ENCODE peak calls at places on chromosomes 13 and 19, in eight cellular contexts. One of them, this sample, is unnamed.

GRCh38 chr13:112790735-112791641 is 101.2 kb downstream of the ATP11A start:
- DNase-seq in GM10248: no peak
- DNase-seq in mucosa of descending colon: no peak
- DNase-seq in EH: no peak
- DNase-seq in NCI-H2081: no peak
- DNase-seq in NCI-H1417 treated with DMSO at 0.1 percent for 48 hours: no peak
- DNase-seq in activated T-helper 9 cell treated with anti-CD3 and anti-CD28 coated beads, Interleukin-2, amount 50 U/mL, for 16 hours: no peak
- DNase-seq in cardiac fibroblast: peak
- DNase-seq in this sample: no peak

GRCh38 chr13:57036290-57036689 is 104.4 kb upstream of the PRR20A start:
- DNase-seq in GM10248: no peak
- DNase-seq in NCI-H2081: no peak
- DNase-seq in NCI-H1417 treated with DMSO at 0.1 percent for 48 hours: no peak
- DNase-seq in activated T-helper 9 cell treated with anti-CD3 and anti-CD28 coated beads, Interleukin-2, amount 50 U/mL, for 16 hours: no peak
- DNase-seq in EH: no peak
- DNase-seq in cardiac fibroblast: no peak
- DNase-seq in mucosa of descending colon: no peak
- DNase-seq in this sample: no peak

GRCh38 chr19:48481846-48482639 is 12.9 kb downstream of the CYTH2 start:
- DNase-seq in GM10248: no peak
- DNase-seq in NCI-H2081: peak
- DNase-seq in EH: peak
- DNase-seq in activated T-helper 9 cell treated with anti-CD3 and anti-CD28 coated beads, Interleukin-2, amount 50 U/mL, for 16 hours: no peak
- DNase-seq in NCI-H1417 treated with DMSO at 0.1 percent for 48 hours: no peak
- DNase-seq in cardiac fibroblast: peak
- DNase-seq in mucosa of descending colon: no peak
- DNase-seq in this sample: no peak

GRCh38 chr13:25095862-25096453 is at the start of gene PABPC3:
- DNase-seq in NCI-H1417 treated with DMSO at 0.1 percent for 48 hours: no peak
- DNase-seq in EH: no peak
- DNase-seq in NCI-H2081: no peak
- DNase-seq in GM10248: no peak
- DNase-seq in mucosa of descending colon: no peak
- DNase-seq in activated T-helper 9 cell treated with anti-CD3 and anti-CD28 coated beads, Interleukin-2, amount 50 U/mL, for 16 hours: no peak
- DNase-seq in cardiac fibroblast: no peak
- DNase-seq in this sample: no peak

GRCh38 chr19:49196527-49197240 is 39.1 kb downstream of the TRPM4 start:
- DNase-seq in mucosa of descending colon: peak
- DNase-seq in activated T-helper 9 cell treated with anti-CD3 and anti-CD28 coated beads, Interleukin-2, amount 50 U/mL, for 16 hours: no peak
- DNase-seq in NCI-H2081: peak
- DNase-seq in GM10248: no peak
- DNase-seq in cardiac fibroblast: no peak
- DNase-seq in EH: no peak
- DNase-seq in NCI-H1417 treated with DMSO at 0.1 percent for 48 hours: no peak
- DNase-seq in this sample: no peak

GRCh38 chr19:54391589-54392061 is 23.6 kb upstream of the TTYH1 start:
- DNase-seq in GM10248: no peak
- DNase-seq in cardiac fibroblast: no peak
- DNase-seq in EH: no peak
- DNase-seq in NCI-H1417 treated with DMSO at 0.1 percent for 48 hours: no peak
- DNase-seq in activated T-helper 9 cell treated with anti-CD3 and anti-CD28 coated beads, Interleukin-2, amount 50 U/mL, for 16 hours: no peak
- DNase-seq in mucosa of descending colon: no peak
- DNase-seq in NCI-H2081: no peak
- DNase-seq in this sample: no peak

GRCh38 chr13:112370311-112370710 is 5.8 kb upstream of the SPACA7 start:
- DNase-seq in NCI-H2081: no peak
- DNase-seq in NCI-H1417 treated with DMSO at 0.1 percent for 48 hours: no peak
- DNase-seq in cardiac fibroblast: no peak
- DNase-seq in EH: no peak
- DNase-seq in mucosa of descending colon: no peak
- DNase-seq in activated T-helper 9 cell treated with anti-CD3 and anti-CD28 coated beads, Interleukin-2, amount 50 U/mL, for 16 hours: no peak
- DNase-seq in GM10248: no peak
- DNase-seq in this sample: no peak

GRCh38 chr19:3618144-3618810 is 8.3 kb downstream of the CACTIN start:
- DNase-seq in EH: peak
- DNase-seq in activated T-helper 9 cell treated with anti-CD3 and anti-CD28 coated beads, Interleukin-2, amount 50 U/mL, for 16 hours: peak
- DNase-seq in GM10248: peak
- DNase-seq in NCI-H2081: no peak
- DNase-seq in cardiac fibroblast: peak
- DNase-seq in mucosa of descending colon: peak
- DNase-seq in NCI-H1417 treated with DMSO at 0.1 percent for 48 hours: no peak
- DNase-seq in this sample: peak

GRCh38 chr13:44293908-44294735 is 79.5 kb upstream of the SERP2 start:
- DNase-seq in NCI-H2081: no peak
- DNase-seq in EH: peak
- DNase-seq in cardiac fibroblast: peak
- DNase-seq in activated T-helper 9 cell treated with anti-CD3 and anti-CD28 coated beads, Interleukin-2, amount 50 U/mL, for 16 hours: no peak
- DNase-seq in NCI-H1417 treated with DMSO at 0.1 percent for 48 hours: no peak
- DNase-seq in GM10248: no peak
- DNase-seq in mucosa of descending colon: no peak
- DNase-seq in this sample: no peak

GRCh38 chr19:49692102-49692599 is 1.2 kb downstream of the CPT1C start:
- DNase-seq in GM10248: no peak
- DNase-seq in NCI-H2081: no peak
- DNase-seq in mucosa of descending colon: no peak
- DNase-seq in cardiac fibroblast: no peak
- DNase-seq in activated T-helper 9 cell treated with anti-CD3 and anti-CD28 coated beads, Interleukin-2, amount 50 U/mL, for 16 hours: no peak
- DNase-seq in NCI-H1417 treated with DMSO at 0.1 percent for 48 hours: no peak
- DNase-seq in EH: no peak
- DNase-seq in this sample: no peak

GRCh38 chr19:47719047-47719885 is 6.0 kb downstream of the EHD2 start:
- DNase-seq in cardiac fibroblast: peak
- DNase-seq in activated T-helper 9 cell treated with anti-CD3 and anti-CD28 coated beads, Interleukin-2, amount 50 U/mL, for 16 hours: no peak
- DNase-seq in EH: peak
- DNase-seq in NCI-H2081: no peak
- DNase-seq in mucosa of descending colon: peak
- DNase-seq in GM10248: no peak
- DNase-seq in NCI-H1417 treated with DMSO at 0.1 percent for 48 hours: no peak
- DNase-seq in this sample: no peak

GRCh38 chr13:48571121-48571901 is 38.4 kb upstream of the RCBTB2 start:
- DNase-seq in activated T-helper 9 cell treated with anti-CD3 and anti-CD28 coated beads, Interleukin-2, amount 50 U/mL, for 16 hours: no peak
- DNase-seq in NCI-H2081: no peak
- DNase-seq in EH: peak
- DNase-seq in NCI-H1417 treated with DMSO at 0.1 percent for 48 hours: no peak
- DNase-seq in mucosa of descending colon: no peak
- DNase-seq in GM10248: no peak
- DNase-seq in cardiac fibroblast: peak
- DNase-seq in this sample: no peak

GRCh38 chr19:29278716-29279115 is 65.8 kb upstream of the UQCRFS1 start:
- DNase-seq in mucosa of descending colon: no peak
- DNase-seq in cardiac fibroblast: no peak
- DNase-seq in NCI-H1417 treated with DMSO at 0.1 percent for 48 hours: no peak
- DNase-seq in EH: no peak
- DNase-seq in NCI-H2081: no peak
- DNase-seq in GM10248: no peak
- DNase-seq in activated T-helper 9 cell treated with anti-CD3 and anti-CD28 coated beads, Interleukin-2, amount 50 U/mL, for 16 hours: no peak
- DNase-seq in this sample: no peak